ENCODE peak calls at places on chromosomes 5 and 9, in five cellular contexts. X is prostate gland; W is brain microvascular endothelial cell; U is CD8-positive, alpha-beta memory T cell; K is ovary. A is an unnamed sample.

GRCh38 chr5:44638286-44638869 is 170.4 kb upstream of the MRPS30 start:
- DNase-seq in X (no peak), W (no peak), U (no peak), K (no peak), A (no peak)

GRCh38 chr5:77418601-77419591 is 73.2 kb downstream of the WDR41 start:
- DNase-seq in X (peak; percentile 25), W (peak; percentile 33), U (no peak), K (no peak), A (no peak)

GRCh38 chr9:93092171-93092991 is 3.6 kb upstream of the CARD19 start:
- DNase-seq in X (no peak), W (no peak), U (no peak), K (peak; percentile 43), A (peak; percentile 7)

GRCh38 chr5:41334758-41335157 is 121.4 kb upstream of the C6 start:
- DNase-seq in X (no peak), W (no peak), U (no peak), K (peak; percentile 28), A (peak; percentile 7)

GRCh38 chr9:105637787-105638395 is 24.4 kb upstream of the TAL2 start:
- DNase-seq in X (no peak), W (no peak), U (no peak), K (no peak), A (no peak)

GRCh38 chr5:124060413-124061095 is 548.6 kb downstream of the CSNK1G3 start:
- DNase-seq in X (no peak), W (no peak), U (no peak), K (no peak), A (no peak)

GRCh38 chr9:70802758-70803436 is 318.5 kb downstream of the TRPM3 start:
- DNase-seq in X (no peak), W (no peak), U (no peak), K (no peak), A (no peak)

GRCh38 chr5:60844429-60844890 is 391 bp upstream of the ELOVL7 start:
- DNase-seq in X (no peak), W (peak; percentile 14), U (no peak), K (no peak), A (no peak)

GRCh38 chr5:4374866-4375265 is 765.3 kb upstream of the ADAMTS16 start:
- DNase-seq in X (no peak), W (no peak), U (no peak), K (no peak), A (no peak)

GRCh38 chr5:109529520-109529919 is 119.7 kb upstream of the PJA2 start:
- DNase-seq in X (peak; percentile 74), W (peak; percentile 25), U (no peak), K (no peak), A (no peak)

GRCh38 chr5:12119657-12120056 is 215.4 kb upstream of the CTNND2 start:
- DNase-seq in X (no peak), W (no peak), U (no peak), K (no peak), A (no peak)

GRCh38 chr5:146001544-146002185 is 65.3 kb downstream of the SH3RF2 start:
- DNase-seq in X (no peak), W (no peak), U (no peak), K (no peak), A (no peak)

GRCh38 chr9:125240649-125240999 is 519 bp downstream of the HSPA5 start:
- DNase-seq in X (no peak), W (no peak), U (no peak), K (no peak), A (no peak)

GRCh38 chr9:5843450-5844249 is 10.7 kb upstream of the ERMP1 start:
- DNase-seq in X (peak; percentile 27), W (no peak), U (no peak), K (no peak), A (no peak)

GRCh38 chr9:127344373-127344995 is 52.5 kb upstream of the SLC2A8 start:
- DNase-seq in X (no peak), W (no peak), U (no peak), K (no peak), A (no peak)

GRCh38 chr5:90932052-90932699 is 373.6 kb downstream of the ADGRV1 start:
- DNase-seq in X (peak; percentile 65), W (peak; percentile 53), U (peak; percentile 4), K (peak; percentile 50), A (no peak)

GRCh38 chr5:56649569-56649968 is 165.8 kb upstream of the MAP3K1 start:
- DNase-seq in X (no peak), W (no peak), U (no peak), K (no peak), A (no peak)

GRCh38 chr5:145237843-145238242 is 597.3 kb downstream of the PRELID2 start:
- DNase-seq in X (peak; percentile 31), W (peak; percentile 53), U (no peak), K (no peak), A (no peak)

GRCh38 chr9:134648701-134649525 is 7.3 kb downstream of the COL5A1 start:
- DNase-seq in X (no peak), W (peak; percentile 55), U (peak; percentile 20), K (peak; percentile 13), A (no peak)

GRCh38 chr9:96523429-96523828 is 73.5 kb downstream of the HABP4 start:
- DNase-seq in X (no peak), W (peak; percentile 89), U (no peak), K (peak; percentile 42), A (no peak)

GRCh38 chr9:91489391-91489899 is 65.8 kb upstream of the NFIL3 start:
- DNase-seq in X (no peak), W (peak; percentile 76), U (no peak), K (no peak), A (no peak)

GRCh38 chr9:112348257-112348992 is 15.0 kb upstream of the PTBP3 start:
- DNase-seq in X (peak; percentile 46), W (peak; percentile 65), U (peak; percentile 41), K (peak; percentile 89), A (peak; percentile 68)

GRCh38 chr9:108113579-108113978 is 624.0 kb upstream of the KLF4 start:
- DNase-seq in X (no peak), W (no peak), U (no peak), K (no peak), A (no peak)

GRCh38 chr5:174609116-174609515 is 115.3 kb upstream of the MSX2 start:
- DNase-seq in X (peak; percentile 58), W (no peak), U (no peak), K (no peak), A (no peak)

GRCh38 chr9:2181794-2182193 is 166.6 kb downstream of the SMARCA2 start:
- DNase-seq in X (no peak), W (no peak), U (no peak), K (no peak), A (no peak)

GRCh38 chr5:39405489-39405888 is 19.3 kb downstream of the DAB2 start:
- DNase-seq in X (no peak), W (no peak), U (no peak), K (no peak), A (no peak)

GRCh38 chr9:114684036-114684435 is 2.0 kb upstream of the TEX48 start:
- DNase-seq in X (no peak), W (no peak), U (no peak), K (no peak), A (no peak)

GRCh38 chr9:98168153-98168780 is 24.2 kb downstream of the CORO2A start:
- DNase-seq in X (no peak), W (no peak), U (no peak), K (no peak), A (no peak)
- H3K27ac ChIP-seq in X (no peak overlapping the region), W (no peak overlapping the region), U (no peak overlapping the region), K (no peak overlapping the region), A (no peak overlapping the region)

GRCh38 chr5:135027699-135028615 is 6.1 kb downstream of the PITX1 start:
- DNase-seq in X (no peak), W (no peak), U (no peak), K (no peak), A (no peak)

GRCh38 chr5:135028791-135029467 is 5.1 kb downstream of the PITX1 start:
- DNase-seq in X (no peak), W (no peak), U (no peak), K (no peak), A (no peak)

GRCh38 chr5:135026645-135027317 is 7.2 kb downstream of the PITX1 start:
- DNase-seq in X (no peak), W (no peak), U (no peak), K (no peak), A (no peak)

GRCh38 chr5:135025730-135026644 is 8.0 kb downstream of the PITX1 start:
- DNase-seq in X (no peak), W (no peak), U (no peak), K (no peak), A (peak; percentile 13)

DNA sequence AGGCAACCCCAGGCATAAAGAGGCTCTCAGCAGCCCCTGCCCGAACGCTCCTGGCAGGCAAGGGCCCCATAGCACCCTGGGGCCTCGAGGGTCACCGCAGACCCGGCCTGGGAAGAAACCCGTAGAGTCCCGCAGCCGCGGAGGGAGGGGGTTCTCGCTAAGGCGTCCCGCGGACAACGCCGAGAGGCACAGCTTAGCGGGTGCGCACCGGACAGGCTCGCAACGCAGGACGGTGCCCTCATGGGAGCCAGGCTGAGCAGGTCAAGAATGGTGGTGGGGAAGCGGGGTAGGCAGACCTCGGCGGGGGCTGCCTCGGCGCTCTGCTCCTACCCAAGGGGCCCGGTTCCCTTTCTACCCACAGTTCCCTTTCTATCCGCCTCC is 6.7 kb downstream of the PITX1 start:
- DNase-seq in X (no peak), W (no peak), U (no peak), K (no peak), A (no peak)
- H3K27me3 ChIP-seq in X (peaks cover 5% of the 10 kb centered on the region), W (peaks cover 59% of the 10 kb centered on the region), U (peaks cover 15% of the 10 kb centered on the region), K (peaks cover 11% of the 10 kb centered on the region), A (peaks cover 63% of the 10 kb centered on the region)

GRCh38 chr9:19255821-19256220 is 25.3 kb downstream of the DENND4C start:
- DNase-seq in X (no peak), W (no peak), U (no peak), K (no peak), A (no peak)

GRCh38 chr9:19252174-19252884 is 21.8 kb downstream of the DENND4C start:
- DNase-seq in X (no peak), W (no peak), U (no peak), K (no peak), A (no peak)

GRCh38 chr9:19252885-19253219 is 22.4 kb downstream of the DENND4C start:
- DNase-seq in X (no peak), W (no peak), U (no peak), K (no peak), A (no peak)

GRCh38 chr9:19255112-19255511 is 24.6 kb downstream of the DENND4C start:
- DNase-seq in X (no peak), W (no peak), U (no peak), K (no peak), A (no peak)
- H3K27ac ChIP-seq in X (no peak overlapping the region), W (no peak overlapping the region), U (no peak overlapping the region), K (no peak overlapping the region), A (no peak overlapping the region)

DNA sequence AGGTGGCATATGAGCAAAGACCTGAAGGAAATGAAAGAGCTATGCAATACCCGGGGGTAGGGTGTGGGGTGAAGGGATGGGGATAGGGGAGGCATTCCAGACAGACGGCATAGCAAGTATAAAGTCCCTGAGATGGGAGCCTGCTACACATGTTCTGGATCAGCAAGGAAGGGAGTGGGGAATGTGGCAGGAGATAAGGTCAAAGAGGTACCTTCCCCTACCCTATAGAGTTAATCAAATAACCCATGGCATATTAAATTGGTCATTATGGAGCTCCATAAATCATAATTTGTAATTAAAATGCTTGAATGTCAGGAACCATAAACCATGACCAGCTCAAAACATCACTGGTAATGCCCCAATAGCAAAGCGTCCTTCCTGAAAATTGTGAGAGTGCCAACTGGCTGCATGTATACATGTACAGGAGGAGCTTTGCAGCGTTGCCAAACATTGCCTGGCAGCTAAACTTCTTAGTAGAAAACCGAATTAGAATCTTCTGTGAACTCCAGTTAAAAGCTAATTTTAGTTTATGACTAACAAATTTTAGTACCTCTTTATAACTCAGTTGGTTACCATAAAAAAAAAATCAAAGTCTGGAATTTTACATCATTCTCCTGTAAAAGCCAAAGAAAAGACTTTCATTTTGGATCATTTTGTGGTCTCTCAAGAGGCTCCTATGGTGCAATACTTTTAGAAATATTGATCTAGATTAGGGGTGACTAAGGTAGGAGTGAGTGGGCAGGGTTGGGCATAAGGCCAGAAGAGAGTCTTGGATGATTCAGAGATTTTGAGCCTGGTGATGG is 4.7 kb downstream of the DNAI1 start:
- DNase-seq in X (no peak), W (peak; percentile 46), U (no peak), K (no peak), A (peak; percentile 62)
- H3K27me3 ChIP-seq in X (no peaks in the 10 kb centered on the region), W (peaks cover 8% of the 10 kb centered on the region), U (peaks cover 6% of the 10 kb centered on the region), K (no peaks in the 10 kb centered on the region), A (no peaks in the 10 kb centered on the region)